ENCODE peak calls at places on chromosomes 7 and 10, in six cellular contexts. W is ACHN, D is renal cortical epithelial cell, I is dorsolateral prefrontal cortex, Q is activated T-cell treated with anti-CD3 and anti-CD28 coated beads for 1 hour, T is AG08396. B is an unnamed sample.

GRCh38 chr7:74042746-74043522 is 15.0 kb downstream of the ELN start:
- DNase-seq in D (no peak), Q (no peak), T (no peak), I (peak), W (no peak), B (no peak)

GRCh38 chr10:68106656-68107055 is 2.6 kb upstream of the MYPN start:
- DNase-seq in I (no peak), T (peak), W (no peak), D (peak), Q (no peak), B (no peak)

GRCh38 chr7:143295870-143296269 is 7.7 kb downstream of the CASP2 start:
- DNase-seq in Q (no peak), D (peak), T (no peak), W (no peak), I (no peak), B (no peak)

GRCh38 chr10:98300526-98300925 is 32.5 kb upstream of the LOXL4 start:
- DNase-seq in T (no peak), I (no peak), W (no peak), Q (no peak), D (no peak), B (no peak)

GRCh38 chr10:12212454-12212853 is 16.5 kb downstream of the CDC123 start:
- DNase-seq in W (no peak), Q (no peak), I (no peak), D (no peak), T (no peak), B (no peak)

GRCh38 chr7:138755331-138755747 is 42.5 kb upstream of the TMEM213 start:
- DNase-seq in T (peak), I (no peak), W (peak), D (peak), Q (no peak), B (no peak)

GRCh38 chr10:77188511-77188910 is 449.1 kb downstream of the KCNMA1 start:
- DNase-seq in T (no peak), W (no peak), I (no peak), D (no peak), Q (no peak), B (no peak)

GRCh38 chr10:50360077-50360476 is 108.8 kb upstream of the ASAH2 start:
- DNase-seq in W (no peak), I (no peak), Q (no peak), T (no peak), D (no peak), B (no peak)

GRCh38 chr7:45919947-45920542 is 1.0 kb downstream of the IGFBP3 start:
- DNase-seq in T (no peak), Q (no peak), I (no peak), D (no peak), W (no peak), B (no peak)

GRCh38 chr7:44057181-44057848 is 8.1 kb downstream of the PGAM2 start:
- DNase-seq in T (no peak), D (no peak), Q (no peak), I (no peak), W (no peak), B (no peak)

GRCh38 chr10:24118246-24118645 is 90.7 kb upstream of the KIAA1217 start:
- DNase-seq in D (no peak), T (no peak), Q (no peak), I (no peak), W (no peak), B (no peak)

GRCh38 chr7:132518102-132518838 is 58.0 kb downstream of the PLXNA4 start:
- DNase-seq in Q (no peak), W (peak), D (no peak), I (no peak), T (no peak), B (no peak)

GRCh38 chr10:132685121-132685891 is 100.6 kb downstream of the NKX6-2 start:
- DNase-seq in W (no peak), I (peak), T (peak), D (peak), Q (no peak), B (no peak)

GRCh38 chr7:111138196-111138569 is 47.3 kb downstream of the LRRN3 start:
- DNase-seq in D (peak), T (peak), W (peak), Q (no peak), I (no peak), B (no peak)

GRCh38 chr7:40608321-40609075 is 473.7 kb downstream of the SUGCT start:
- DNase-seq in D (no peak), T (no peak), I (no peak), W (no peak), Q (no peak), B (no peak)

GRCh38 chr7:135238112-135238744 is 4.6 kb downstream of the STRA8 start:
- DNase-seq in Q (no peak), D (no peak), W (peak), I (no peak), T (no peak), B (no peak)

B was measured in D721Med.